ENCODE peak calls at places on chromosome 7, in four cellular contexts. I is GM23248, Q is heart right ventricle, Y is COLO829. Z is an unnamed sample.

GRCh38 chr7:4613855-4614548 is 68.1 kb upstream of the FOXK1 start:
- DNase-seq in Q (no peak), Y (no peak), I (peak; percentile 82), Z (no peak)

GRCh38 chr7:30469303-30469702 is 9.3 kb downstream of the NOD1 start:
- DNase-seq in I (peak; percentile 99), Y (peak; percentile 73), Q (peak; percentile 63), Z (peak; percentile 94)

GRCh38 chr7:51645298-51645697 is 328.7 kb upstream of the COBL start:
- DNase-seq in I (no peak), Q (no peak), Y (no peak), Z (no peak)

GRCh38 chr7:26061340-26062239 is 90.4 kb upstream of the NFE2L3 start:
- DNase-seq in I (peak; percentile 62), Q (peak; percentile 23), Y (peak; percentile 78), Z (no peak)

GRCh38 chr7:87604264-87604663 is 3.6 kb upstream of the ABCB1 start:
- DNase-seq in I (no peak), Y (no peak), Q (no peak), Z (no peak)

GRCh38 chr7:1520574-1521234 is 9.8 kb upstream of the MAFK start:
- DNase-seq in I (no peak), Q (no peak), Y (no peak), Z (no peak)

GRCh38 chr7:36285276-36285675 is 104.4 kb upstream of the ANLN start:
- DNase-seq in Y (no peak), I (no peak), Q (no peak), Z (no peak)

GRCh38 chr7:23693224-23693623 is 13.2 kb downstream of the FAM221A start:
- DNase-seq in Y (no peak), Q (no peak), I (no peak), Z (no peak)

GRCh38 chr7:151017953-151018420 is 6.3 kb downstream of the ATG9B start:
- DNase-seq in I (peak; percentile 73), Y (peak; percentile 48), Q (peak; percentile 77), Z (no peak)